ENCODE peak calls at places on chromosome 13, in seven cellular contexts. Z is pancreas, T is colonic mucosa, C is astrocyte, N is SK-N-SH, R is tibial artery, V is thoracic aorta. B is an unnamed sample. For H3K36me3, the result is how much of the 10 kb centered on the place peaks cover.

GRCh38 chr13:69857188-69857821 is 250.3 kb upstream of the ATXN8OS start:
- DNase-seq in R (no peak), N (peak), Z (no peak), C (peak), V (no peak), T (no peak), B (no peak)

GRCh38 chr13:90868321-90868920 is 479.1 kb upstream of the MIR17HG start:
- DNase-seq in N (no peak), C (peak), T (peak), V (no peak), R (no peak), Z (no peak), B (no peak)

GRCh38 chr13:93847162-93847561 is 620.6 kb downstream of the GPC6 start:
- DNase-seq in R (no peak), V (no peak), Z (no peak), N (no peak), T (no peak), C (peak), B (no peak)

GRCh38 chr13:53191091-53191490 is 162.5 kb downstream of the OLFM4 start:
- DNase-seq in Z (no peak), R (no peak), T (no peak), V (no peak), C (peak), N (no peak), B (peak)

GRCh38 chr13:40389081-40389641 is 277.3 kb downstream of the FOXO1 start:
- DNase-seq in R (no peak), N (no peak), C (no peak), T (peak), Z (no peak), V (no peak), B (no peak)

GRCh38 chr13:20974981-20975585 is 72.5 kb upstream of the XPO4 start:
- DNase-seq in V (no peak), N (no peak), R (no peak), Z (no peak), C (no peak), T (no peak), B (no peak)

GRCh38 chr13:83895994-83896580 is 13.8 kb upstream of the SLITRK1 start:
- DNase-seq in Z (no peak), R (no peak), N (no peak), C (peak), V (no peak), T (no peak), B (no peak)

GRCh38 chr13:96229356-96229755 is 139.4 kb downstream of the HS6ST3 start:
- DNase-seq in Z (no peak), V (no peak), R (no peak), C (no peak), N (peak), T (no peak), B (peak)

GRCh38 chr13:51747438-51748434 is 56.2 kb downstream of the DHRS12 start:
- DNase-seq in V (no peak), C (no peak), Z (no peak), N (no peak), T (no peak), R (no peak), B (peak)

GRCh38 chr13:46754812-46755211 is 42.1 kb downstream of the ESD start:
- DNase-seq in V (no peak), C (no peak), R (no peak), N (no peak), Z (no peak), T (no peak), B (no peak)

GRCh38 chr13:46753137-46753536 is 43.8 kb downstream of the ESD start:
- DNase-seq in V (no peak), C (no peak), N (no peak), R (no peak), T (no peak), Z (no peak), B (no peak)

GRCh38 chr13:46753917-46754316 is 43.0 kb downstream of the ESD start:
- DNase-seq in N (no peak), R (no peak), T (no peak), C (no peak), V (no peak), Z (no peak), B (no peak)

GRCh38 chr13:46749951-46750350 is 47.0 kb downstream of the ESD start:
- DNase-seq in N (no peak), Z (no peak), R (no peak), C (peak), V (no peak), T (no peak), B (no peak)

GRCh38 chr13:46751811-46752635 is 44.9 kb downstream of the ESD start:
- DNase-seq in Z (no peak), R (no peak), T (no peak), C (peak), N (no peak), V (no peak), B (no peak)
- H3K36me3 ChIP-seq in Z (under half), R (under half), T (under half), C (under half), N (under half), V (under half), B (under half)

GRCh38 chr13:99043700-99044300 is 65.9 kb upstream of the DOCK9 start:
- DNase-seq in C (peak), Z (no peak), N (no peak), R (no peak), T (no peak), V (no peak), B (no peak)
- H3K27ac ChIP-seq in C (no peak), Z (no peak), N (no peak), R (no peak), T (no peak), V (no peak), B (no peak)

GRCh38 chr13:114299604-114300305 is 14.5 kb upstream of the CHAMP1 start:
- DNase-seq in C (no peak), R (no peak), V (no peak), T (no peak), N (no peak), Z (no peak), B (no peak)
- H3K4me3 ChIP-seq in C (no peak), R (no peak), V (no peak), T (no peak), N (no peak), Z (no peak), B (no peak)

GRCh38 chr13:97322740-97323342 is 100.7 kb downstream of the MBNL2 start:
- DNase-seq in Z (no peak), C (peak), N (no peak), R (no peak), V (no peak), T (no peak), B (no peak)

GRCh38 chr13:97319088-97319487 is 97.0 kb downstream of the MBNL2 start:
- DNase-seq in N (no peak), Z (no peak), V (no peak), T (no peak), C (no peak), R (no peak), B (no peak)

GRCh38 chr13:97318532-97318931 is 96.4 kb downstream of the MBNL2 start:
- DNase-seq in V (no peak), R (no peak), T (no peak), N (no peak), Z (no peak), C (no peak), B (no peak)

GRCh38 chr13:97321616-97322321 is 99.6 kb downstream of the MBNL2 start:
- DNase-seq in C (no peak), N (no peak), T (no peak), Z (no peak), V (no peak), R (no peak), B (no peak)

DNA sequence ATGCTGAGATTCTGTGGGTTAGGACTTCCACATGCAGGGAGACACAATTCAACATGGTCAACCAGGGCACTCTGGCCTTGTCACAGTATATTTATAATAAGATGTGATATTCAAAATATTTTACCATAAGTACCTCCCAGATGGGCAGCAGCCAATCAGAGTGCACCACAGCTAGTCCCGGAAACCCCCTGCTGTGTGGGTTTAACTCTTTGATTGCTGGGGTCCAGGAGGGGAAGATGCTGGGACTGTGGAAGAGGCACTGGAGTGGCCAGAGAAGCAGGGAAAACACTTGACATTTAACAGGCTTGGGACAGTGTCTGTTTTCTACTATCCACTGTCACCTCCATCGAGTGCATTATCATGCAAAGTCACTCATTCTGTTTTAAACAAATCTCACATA is 99.0 kb downstream of the MBNL2 start:
- DNase-seq in C (no peak), N (no peak), R (no peak), T (no peak), Z (no peak), V (no peak), B (peak)
- H3K36me3 ChIP-seq in C (under half), N (under half), R (under half), T (under half), Z (under half), V (under half), B (under half)

GRCh38 chr13:98265669-98266551 is 88.8 kb upstream of the RNF113B start:
- DNase-seq in T (peak), N (no peak), C (peak), R (no peak), V (no peak), Z (peak), B (peak)
- H3K27ac ChIP-seq in T (peak), N (no peak), C (peak), R (no peak), V (no peak), Z (peak), B (no peak)

DNA sequence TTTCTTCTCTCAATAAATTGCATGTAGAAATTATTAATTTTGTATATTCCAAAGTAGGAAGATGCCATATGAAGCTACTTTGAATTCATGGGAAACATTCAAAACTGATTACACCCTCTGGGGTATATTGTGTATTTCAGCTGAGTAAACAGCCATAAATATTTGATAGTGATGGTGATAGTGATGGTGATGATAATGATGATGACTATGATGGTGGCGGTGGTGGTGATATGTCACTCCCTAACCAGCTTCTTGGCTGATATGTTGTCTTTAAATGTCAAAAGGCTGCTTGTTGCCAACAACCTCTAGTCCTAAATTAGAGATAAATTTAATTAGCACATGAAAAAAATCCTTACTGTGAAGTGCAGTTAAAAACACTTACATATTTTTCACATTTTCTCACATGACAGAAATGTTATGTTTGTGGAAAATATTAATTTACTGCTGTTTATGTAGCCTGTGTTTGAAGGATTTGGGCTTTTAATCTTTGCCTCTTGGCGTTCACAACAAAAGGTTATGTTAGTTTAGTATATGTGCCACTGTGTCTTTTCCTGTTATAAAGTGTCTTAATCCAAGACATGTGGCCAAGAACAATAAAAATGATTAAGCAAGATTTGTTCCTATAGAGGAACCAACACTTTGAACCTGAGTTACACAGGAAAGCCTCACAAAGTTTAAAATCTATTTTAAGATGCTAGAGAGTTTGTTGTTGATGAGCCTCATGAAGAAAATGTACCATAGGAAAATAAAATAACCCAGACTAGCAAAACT is 102.2 kb downstream of the LRCH1 start:
- DNase-seq in V (no peak), T (no peak), C (no peak), N (no peak), R (no peak), Z (no peak), B (no peak)
- H3K4me3 ChIP-seq in V (peak), T (no peak), C (no peak), N (no peak), R (peak), Z (no peak), B (no peak)

GRCh38 chr13:42065414-42065813 is 17.0 kb downstream of the DGKH start:
- DNase-seq in N (no peak), T (no peak), R (no peak), C (no peak), V (no peak), Z (no peak), B (no peak)

GRCh38 chr13:42063105-42063504 is 14.7 kb downstream of the DGKH start:
- DNase-seq in N (no peak), R (no peak), T (no peak), C (no peak), V (no peak), Z (no peak), B (peak)

GRCh38 chr13:42064966-42065365 is 16.5 kb downstream of the DGKH start:
- DNase-seq in V (no peak), Z (no peak), N (no peak), R (no peak), T (no peak), C (no peak), B (no peak)

GRCh38 chr13:42064259-42064658 is 15.8 kb downstream of the DGKH start:
- DNase-seq in V (no peak), C (peak), R (no peak), Z (no peak), N (no peak), T (no peak), B (no peak)

DNA sequence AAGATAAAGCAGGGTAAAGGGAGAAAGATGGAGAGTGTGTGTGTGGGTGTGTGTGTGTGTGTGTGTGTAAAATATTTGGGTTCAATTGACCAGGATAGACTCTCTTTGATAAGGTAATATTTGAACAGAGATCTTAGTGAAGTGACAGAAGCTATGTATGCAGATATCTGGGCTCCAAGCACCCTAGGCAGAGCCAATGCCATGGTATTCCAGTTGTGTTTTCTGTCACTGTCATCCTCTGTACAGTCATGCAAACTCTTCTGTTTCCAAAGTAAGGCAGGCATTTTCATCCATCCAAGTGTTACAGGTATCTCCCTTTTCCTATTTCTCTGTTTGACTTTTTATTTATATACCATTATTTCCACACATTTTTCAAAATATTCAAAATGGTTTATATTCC is 13.5 kb downstream of the DGKH start:
- DNase-seq in Z (no peak), V (no peak), N (no peak), T (no peak), C (no peak), R (no peak), B (no peak)
- H3K36me3 ChIP-seq in Z (under half), V (under half), N (under half), T (under half), C (under half), R (under half), B (under half)

DNA sequence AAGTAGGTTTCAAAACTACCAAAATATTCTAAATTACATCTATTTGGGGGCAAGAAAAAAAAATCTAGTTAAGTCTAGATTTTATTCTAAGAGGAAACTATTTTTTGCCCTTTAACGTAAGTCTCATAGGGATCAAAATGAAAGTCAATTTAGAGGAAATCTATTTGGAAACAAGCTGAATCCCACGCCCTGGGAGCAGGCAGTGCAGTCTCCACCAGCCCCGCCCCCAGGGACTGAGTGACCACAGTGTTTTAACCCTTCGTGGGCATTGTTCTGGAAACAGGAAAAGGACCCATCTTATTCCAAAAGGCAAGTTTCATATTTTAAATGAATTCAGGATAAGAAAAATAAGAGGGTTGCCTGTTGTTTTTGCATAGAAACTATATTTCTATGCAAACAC is 209.7 kb downstream of the SPRY2 start:
- DNase-seq in Z (peak), C (peak), T (peak), R (peak), V (peak), N (peak), B (peak)
- H3K27ac ChIP-seq in Z (peak), C (peak), T (peak), R (peak), V (peak), N (peak), B (no peak)

DNA sequence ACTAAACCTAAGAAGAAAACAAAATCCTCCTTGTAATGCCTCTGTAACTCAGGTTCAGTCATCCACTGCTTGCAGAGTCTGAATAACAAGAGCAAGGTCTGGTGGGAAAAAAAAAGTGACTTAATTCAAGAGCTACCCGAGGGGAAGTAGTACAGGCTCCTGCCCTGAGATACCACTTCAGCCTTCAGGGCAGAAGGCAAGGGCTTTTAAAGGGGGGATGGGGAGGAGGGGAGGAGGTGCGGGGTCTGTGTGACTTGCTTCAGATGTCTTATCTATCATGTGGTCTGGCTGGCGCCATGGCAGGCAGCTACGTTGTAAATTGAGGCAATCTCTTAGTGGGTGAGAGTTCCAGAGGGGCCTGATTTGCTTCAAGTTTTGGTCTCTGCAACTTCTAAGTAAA is 66.7 kb downstream of the LRRC63 start:
- DNase-seq in N (peak), R (no peak), V (no peak), C (no peak), Z (no peak), T (no peak), B (peak)
- H3K4me3 ChIP-seq in N (no peak), R (no peak), V (no peak), C (no peak), Z (no peak), T (no peak), B (no peak)